ENCODE peak calls at places on chromosomes 3 and 15, in nine cellular contexts. Z is NCI-H2107; M is iris pigment epithelial cell; N is stimulated activated CD4-positive, alpha-beta T cell treated with anti-CD3 and anti-CD28 coated beads, Interleukin-4, amount 100 ng/mL, for 48 hours; D is psoas muscle; P is DMS153; H is left colon; Y is amniotic stem cell; Q is activated B cell treated with CpG ODN at 0.5 μM for 24 hours. S is an unnamed sample.

GRCh38 chr15:44656241-44656640 is 7.2 kb downstream of the SPG11 start:
- DNase-seq in Z (no peak), M (no peak), N (no peak), D (no peak), P (no peak), H (no peak), Y (no peak), Q (no peak), S (no peak)

GRCh38 chr3:196138927-196139680 is 57.2 kb upstream of the TFRC start:
- DNase-seq in Z (no peak), M (peak; percentile 55), N (no peak), D (no peak), P (no peak), H (no peak), Y (no peak), Q (no peak), S (no peak)

GRCh38 chr3:117910820-117911524 is 1123.7 kb downstream of the IGSF11 start:
- DNase-seq in Z (no peak), M (no peak), N (no peak), D (no peak), P (no peak), H (no peak), Y (no peak), Q (no peak), S (no peak)

GRCh38 chr3:20999661-21000060 is 751.3 kb downstream of the ZNF385D start:
- DNase-seq in Z (no peak), M (no peak), N (no peak), D (no peak), P (no peak), H (no peak), Y (no peak), Q (no peak), S (no peak)

GRCh38 chr15:48603123-48603500 is 42.4 kb downstream of the FBN1 start:
- DNase-seq in Z (no peak), M (peak; percentile 40), N (no peak), D (no peak), P (no peak), H (no peak), Y (no peak), Q (no peak), S (no peak)

GRCh38 chr3:54191997-54192396 is 69.6 kb downstream of the CACNA2D3 start:
- DNase-seq in Z (no peak), M (no peak), N (no peak), D (no peak), P (no peak), H (no peak), Y (no peak), Q (no peak), S (no peak)

GRCh38 chr3:37400945-37401344 is 226.6 kb upstream of the LRRFIP2 start:
- DNase-seq in Z (no peak), M (peak; percentile 10), N (no peak), D (no peak), P (no peak), H (no peak), Y (no peak), Q (no peak), S (no peak)

GRCh38 chr3:195863121-195864061 is 45.0 kb downstream of the TNK2 start:
- DNase-seq in Z (peak; percentile 53), M (peak; percentile 88), N (peak; percentile 62), D (peak; percentile 97), P (no peak), H (peak; percentile 91), Y (peak; percentile 73), Q (peak; percentile 67), S (no peak)

GRCh38 chr15:88900309-88900981 is 5.1 kb upstream of the HAPLN3 start:
- DNase-seq in Z (no peak), M (no peak), N (no peak), D (no peak), P (no peak), H (no peak), Y (no peak), Q (no peak), S (no peak)

GRCh38 chr3:37729119-37729518 is 132.6 kb upstream of the CTDSPL start:
- DNase-seq in Z (no peak), M (peak; percentile 50), N (no peak), D (no peak), P (no peak), H (no peak), Y (no peak), Q (no peak), S (no peak)

GRCh38 chr3:192449036-192449435 is 278.3 kb downstream of the FGF12 start:
- DNase-seq in Z (no peak), M (peak; percentile 13), N (no peak), D (no peak), P (peak; percentile 11), H (no peak), Y (no peak), Q (no peak), S (no peak)

GRCh38 chr3:170909129-170909903 is 879 bp upstream of the EIF5A2 start:
- DNase-seq in Z (no peak), M (peak; percentile 99), N (no peak), D (no peak), P (no peak), H (peak; percentile 16), Y (peak; percentile 7), Q (no peak), S (no peak)

GRCh38 chr3:192943384-192943783 is 25.7 kb upstream of the MB21D2 start:
- DNase-seq in Z (no peak), M (no peak), N (no peak), D (no peak), P (no peak), H (no peak), Y (no peak), Q (no peak), S (no peak)

GRCh38 chr15:99712415-99712814 is 20.8 kb downstream of the LYSMD4 start:
- DNase-seq in Z (no peak), M (no peak), N (no peak), D (no peak), P (no peak), H (no peak), Y (no peak), Q (no peak), S (no peak)

GRCh38 chr3:112635674-112636073 is 5.3 kb downstream of the CCDC80 start:
- DNase-seq in Z (no peak), M (peak; percentile 94), N (no peak), D (no peak), P (no peak), H (peak; percentile 20), Y (peak; percentile 18), Q (no peak), S (no peak)

GRCh38 chr3:87186631-87187159 is 40.4 kb upstream of the CHMP2B start:
- DNase-seq in Z (no peak), M (no peak), N (no peak), D (no peak), P (no peak), H (no peak), Y (no peak), Q (no peak), S (no peak)

GRCh38 chr15:91118796-91119590 is 18.9 kb downstream of the SV2B start:
- DNase-seq in Z (no peak), M (no peak), N (no peak), D (no peak), P (no peak), H (no peak), Y (no peak), Q (no peak), S (no peak)

GRCh38 chr3:45981321-45982038 is 14.1 kb downstream of the FYCO1 start:
- DNase-seq in Z (no peak), M (peak; percentile 78), N (no peak), D (no peak), P (no peak), H (no peak), Y (peak; percentile 36), Q (no peak), S (no peak)

GRCh38 chr3:71252466-71252865 is 331.1 kb downstream of the FOXP1 start:
- DNase-seq in Z (no peak), M (no peak), N (no peak), D (no peak), P (no peak), H (no peak), Y (no peak), Q (no peak), S (no peak)

GRCh38 chr3:146524961-146525360 is 19.4 kb downstream of the PLSCR1 start:
- DNase-seq in Z (no peak), M (no peak), N (no peak), D (no peak), P (no peak), H (no peak), Y (no peak), Q (no peak), S (no peak)

GRCh38 chr3:18099611-18100010 is 325.5 kb downstream of the SATB1 start:
- DNase-seq in Z (no peak), M (no peak), N (no peak), D (no peak), P (no peak), H (no peak), Y (no peak), Q (no peak), S (no peak)

GRCh38 chr3:196621581-196621980 is 17.9 kb upstream of the NRROS start:
- DNase-seq in Z (no peak), M (no peak), N (no peak), D (no peak), P (no peak), H (no peak), Y (no peak), Q (no peak), S (no peak)

GRCh38 chr3:36210840-36211655 is 169.3 kb upstream of the STAC start:
- DNase-seq in Z (no peak), M (no peak), N (no peak), D (no peak), P (no peak), H (no peak), Y (no peak), Q (no peak), S (no peak)

GRCh38 chr3:72329354-72329753 is 518.9 kb downstream of the SHQ1 start:
- DNase-seq in Z (no peak), M (no peak), N (no peak), D (no peak), P (peak; percentile 66), H (no peak), Y (no peak), Q (no peak), S (no peak)

GRCh38 chr3:151135548-151136337 is 50.3 kb downstream of the MED12L start:
- DNase-seq in Z (peak; percentile 57), M (no peak), N (peak; percentile 8), D (no peak), P (no peak), H (peak; percentile 6), Y (no peak), Q (no peak), S (peak; percentile 67)

GRCh38 chr3:126351771-126352475 is 5.3 kb downstream of the KLF15 start:
- DNase-seq in Z (no peak), M (no peak), N (no peak), D (peak; percentile 52), P (no peak), H (no peak), Y (no peak), Q (peak; percentile 2), S (no peak)

GRCh38 chr3:46609074-46609735 is 3.1 kb upstream of the FAM240A start:
- DNase-seq in Z (no peak), M (peak; percentile 4), N (no peak), D (peak; percentile 63), P (no peak), H (no peak), Y (no peak), Q (no peak), S (no peak)

GRCh38 chr3:181637056-181637798 is 74.5 kb upstream of the SOX2 start:
- DNase-seq in Z (no peak), M (peak; percentile 5), N (no peak), D (no peak), P (no peak), H (no peak), Y (no peak), Q (no peak), S (no peak)

GRCh38 chr15:70327328-70328136 is 229.8 kb upstream of the TLE3 start:
- DNase-seq in Z (no peak), M (peak; percentile 86), N (no peak), D (no peak), P (no peak), H (no peak), Y (no peak), Q (no peak), S (no peak)

GRCh38 chr3:151351216-151351615 is 21.9 kb upstream of the P2RY13 start:
- DNase-seq in Z (no peak), M (no peak), N (no peak), D (no peak), P (no peak), H (no peak), Y (no peak), Q (no peak), S (no peak)

GRCh38 chr15:24944939-24945338 is 9.8 kb upstream of the SNRPN start:
- DNase-seq in Z (no peak), M (peak; percentile 11), N (no peak), D (no peak), P (no peak), H (no peak), Y (no peak), Q (no peak), S (no peak)

S was measured in DMS79.